ENCODE peak calls at places on chromosomes 6 and 20, in five cellular contexts. T is vagina, Q is GM23338, I is spleen, W is sigmoid colon. X is an unnamed sample.

GRCh38 chr6:95587989-95588388 is 10.7 kb downstream of the MANEA start:
- DNase-seq in T (no peak), Q (no peak), I (no peak), W (no peak), X (no peak)

GRCh38 chr6:168189679-168190405 is 110.8 kb upstream of the FRMD1 start:
- DNase-seq in T (peak; percentile 77), Q (no peak), I (no peak), W (peak; percentile 53), X (no peak)

GRCh38 chr6:6696867-6697531 is 108.5 kb downstream of the LY86 start:
- DNase-seq in T (no peak), Q (peak; percentile 91), I (peak; percentile 86), W (no peak), X (no peak)

GRCh38 chr6:126367849-126368248 is 27.9 kb downstream of the CENPW start:
- DNase-seq in T (no peak), Q (no peak), I (no peak), W (no peak), X (no peak)

GRCh38 chr6:42320762-42321161 is 103.1 kb upstream of the MRPS10 start:
- DNase-seq in T (no peak), Q (no peak), I (no peak), W (no peak), X (no peak)

GRCh38 chr6:38489951-38490350 is 149.8 kb downstream of the BTBD9 start:
- DNase-seq in T (no peak), Q (no peak), I (no peak), W (no peak), X (no peak)

GRCh38 chr6:98467902-98468301 is 366.5 kb upstream of the POU3F2 start:
- DNase-seq in T (no peak), Q (no peak), I (no peak), W (no peak), X (no peak)

GRCh38 chr20:58349586-58349985 is 39.4 kb upstream of the VAPB start:
- DNase-seq in T (no peak), Q (no peak), I (no peak), W (no peak), X (no peak)

GRCh38 chr6:106431972-106432371 is 71.5 kb downstream of the CRYBG1 start:
- DNase-seq in T (no peak), Q (no peak), I (no peak), W (no peak), X (no peak)

GRCh38 chr20:23187759-23188158 is 101.6 kb upstream of the CD93 start:
- DNase-seq in T (no peak), Q (no peak), I (peak; percentile 60), W (no peak), X (peak; percentile 49)

GRCh38 chr6:42745083-42745637 is 743 bp downstream of the TBCC start:
- DNase-seq in T (no peak), Q (peak; percentile 45), I (peak; percentile 86), W (peak; percentile 69), X (no peak)

GRCh38 chr20:64114356-64114971 is 7.1 kb upstream of the NPBWR2 start:
- DNase-seq in T (no peak), Q (peak; percentile 0), I (peak; percentile 40), W (peak; percentile 42), X (no peak)

GRCh38 chr6:13766201-13766634 is 48.1 kb downstream of the MCUR1 start:
- DNase-seq in T (no peak), Q (no peak), I (no peak), W (peak; percentile 41), X (no peak)

GRCh38 chr6:16639689-16640480 is 121.4 kb downstream of the ATXN1 start:
- DNase-seq in T (no peak), Q (no peak), I (no peak), W (no peak), X (no peak)

GRCh38 chr20:36098364-36098763 is 56.2 kb upstream of the EPB41L1 start:
- DNase-seq in T (no peak), Q (no peak), I (no peak), W (no peak), X (no peak)

GRCh38 chr6:89563866-89564265 is 74.7 kb downstream of the LYRM2 start:
- DNase-seq in T (no peak), Q (no peak), I (no peak), W (no peak), X (no peak)

GRCh38 chr6:152595507-152595906 is 41.7 kb downstream of the SYNE1 start:
- DNase-seq in T (no peak), Q (peak; percentile 51), I (no peak), W (no peak), X (no peak)

GRCh38 chr20:24460712-24461111 is 8.7 kb upstream of the SYNDIG1 start:
- DNase-seq in T (no peak), Q (peak; percentile 20), I (no peak), W (no peak), X (no peak)

GRCh38 chr6:16764188-16764950 is 3.1 kb upstream of the ATXN1 start:
- DNase-seq in T (no peak), Q (peak; percentile 44), I (no peak), W (no peak), X (no peak)

GRCh38 chr6:139219271-139219729 is 72.5 kb downstream of the TXLNB start:
- DNase-seq in T (no peak), Q (peak; percentile 86), I (peak; percentile 93), W (peak; percentile 89), X (peak; percentile 89)

GRCh38 chr20:5181955-5182354 is 55.1 kb downstream of the CDS2 start:
- DNase-seq in T (no peak), Q (no peak), I (no peak), W (no peak), X (no peak)

GRCh38 chr6:156633291-156633690 is 143.9 kb upstream of the ARID1B start:
- DNase-seq in T (no peak), Q (no peak), I (no peak), W (no peak), X (no peak)

GRCh38 chr6:156634048-156634447 is 143.1 kb upstream of the ARID1B start:
- DNase-seq in T (no peak), Q (no peak), I (no peak), W (no peak), X (no peak)

GRCh38 chr6:156638581-156638980 is 138.6 kb upstream of the ARID1B start:
- DNase-seq in T (no peak), Q (no peak), I (no peak), W (no peak), X (no peak)

GRCh38 chr6:156639023-156639728 is 138.0 kb upstream of the ARID1B start:
- DNase-seq in T (no peak), Q (no peak), I (no peak), W (no peak), X (no peak)

DNA sequence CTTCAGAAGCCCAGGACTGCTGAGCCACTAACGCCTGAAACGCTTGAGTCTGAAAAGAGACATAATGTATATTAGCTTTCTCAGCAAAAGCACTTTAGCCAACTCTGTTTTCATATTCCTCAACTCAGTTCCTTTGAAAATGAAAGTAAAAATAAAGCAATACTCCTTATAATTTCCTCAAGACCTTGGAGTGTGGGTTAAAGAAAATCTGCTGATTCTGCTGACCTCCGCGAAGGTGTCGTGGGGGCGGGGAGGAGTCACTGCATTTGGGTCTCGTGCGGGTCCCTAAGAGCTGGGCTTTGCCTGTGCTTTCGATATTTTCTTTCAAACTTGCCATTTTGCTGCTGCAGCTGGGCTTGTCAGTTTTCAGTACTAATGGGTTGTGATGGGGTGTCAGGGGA is 142.2 kb upstream of the ARID1B start:
- DNase-seq in T (no peak), Q (no peak), I (no peak), W (no peak), X (no peak)
- TF ChIP-seq POLR2AphosphoS5 in T (no peak), Q (no peak), I (no peak), W (no peak), X (no peak)

DNA sequence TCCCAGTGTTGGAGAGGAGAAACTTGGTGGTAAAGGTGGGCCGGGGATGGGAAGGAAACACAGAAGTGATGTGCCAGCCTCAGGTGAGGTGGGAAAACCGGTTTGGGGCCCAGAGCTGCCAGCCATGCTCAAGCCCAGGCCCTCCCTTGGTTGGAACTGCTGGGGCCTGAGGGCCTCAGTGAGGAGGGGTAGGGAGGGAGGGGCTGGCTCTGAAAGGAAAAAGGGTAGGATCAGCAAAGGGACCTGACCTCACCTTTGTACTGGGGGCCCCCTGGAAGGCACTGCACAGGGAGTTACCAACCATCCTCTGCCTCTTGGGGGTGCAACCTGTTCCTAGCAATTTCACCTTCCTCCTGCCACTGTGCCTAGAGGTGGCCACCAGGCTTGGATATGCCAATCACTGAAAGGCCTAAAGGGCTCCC is 1.8 kb upstream of the SPEF1 start:
- DNase-seq in T (no peak), Q (no peak), I (peak; percentile 71), W (no peak), X (peak; percentile 73)
- TF ChIP-seq POLR2AphosphoS5 in T (no peak), Q (no peak), I (no peak), W (no peak), X (no peak)

DNA sequence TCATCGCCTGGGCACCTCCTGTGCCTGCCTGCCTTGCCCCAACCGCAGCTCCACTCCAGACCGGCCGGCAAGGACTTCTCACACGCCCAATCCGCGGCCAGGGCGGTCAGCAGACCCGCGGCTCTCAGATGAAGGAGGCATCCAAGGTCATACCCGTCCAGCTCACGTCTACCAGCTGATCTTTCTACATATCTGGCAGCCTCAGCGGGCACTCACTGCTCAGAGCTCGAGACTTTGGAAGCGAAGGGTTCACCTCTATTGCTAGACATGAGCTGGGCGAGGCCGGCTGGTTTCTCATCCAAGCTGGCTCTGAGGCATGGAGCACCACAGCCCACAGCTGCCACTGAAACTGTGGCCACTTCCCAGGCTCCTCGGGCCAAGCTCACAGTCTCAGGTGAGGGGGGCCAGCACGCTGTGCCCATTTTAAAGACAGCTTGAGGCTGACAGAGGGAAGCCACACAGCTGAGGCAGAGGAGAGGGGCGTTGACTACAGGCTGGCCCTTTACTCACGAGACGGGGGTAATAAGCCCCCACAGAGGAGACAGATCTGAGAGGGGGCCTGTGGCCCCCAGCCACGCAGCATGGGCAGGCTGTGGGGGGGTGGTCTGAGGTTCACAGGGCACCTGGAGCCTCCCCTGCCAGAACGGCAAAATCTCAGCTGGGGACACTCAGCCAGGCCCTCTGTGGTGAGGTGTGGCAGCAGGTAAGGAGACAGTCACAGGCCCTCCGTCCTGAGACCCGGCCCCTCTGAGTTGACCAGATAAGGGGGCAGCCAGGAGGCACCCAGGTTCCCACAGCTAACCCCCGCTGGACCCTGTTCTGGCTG is 2.0 kb downstream of the LAMA5 start:
- DNase-seq in T (no peak), Q (no peak), I (no peak), W (peak; percentile 91), X (no peak)
- TF ChIP-seq POLR2AphosphoS5 in T (no peak), Q (no peak), I (no peak), W (peak; percentile 84), X (no peak)

DNA sequence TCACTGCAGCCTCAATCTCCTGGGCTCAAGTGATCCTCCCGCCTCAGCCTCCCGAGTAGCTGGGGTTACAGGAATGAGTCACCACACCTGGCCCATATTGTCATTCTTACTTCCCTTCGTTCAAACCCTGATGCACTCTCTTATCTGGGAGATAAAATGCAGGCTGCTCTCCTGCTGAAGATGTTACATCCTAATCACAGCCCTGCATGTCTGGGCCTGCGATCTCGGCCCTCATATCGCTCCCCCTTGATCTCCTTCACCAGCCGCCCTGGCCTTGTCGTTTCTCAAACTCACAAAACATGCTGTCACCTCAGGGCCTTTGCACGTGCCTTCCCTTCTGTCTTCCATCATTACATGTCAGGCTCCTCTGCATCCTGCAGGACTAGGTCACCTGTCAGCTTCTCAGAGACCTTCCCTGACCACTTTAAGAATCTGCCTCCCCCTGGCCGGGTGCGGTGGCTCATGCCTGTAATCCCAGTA is 8.8 kb upstream of the C20orf203 start:
- DNase-seq in T (no peak), Q (no peak), I (no peak), W (no peak), X (no peak)
- TF ChIP-seq POLR2AphosphoS5 in T (no peak), Q (no peak), I (no peak), W (no peak), X (no peak)